ENCODE peak calls at places on chromosomes 12 and 14, in five cellular contexts. I is mammary epithelial cell; E is endothelial cell of umbilical vein; T is A673; V is effector memory CD4-positive, alpha-beta T cell. J is an unnamed sample. For H3K36me3, the result is how much of the 10 kb centered on the place peaks cover.

GRCh38 chr14:96083667-96084320 is 44.6 kb downstream of the C14orf132 start:
- DNase-seq in I (peak), E (no peak), T (no peak), V (no peak), J (no peak)

GRCh38 chr14:104253223-104253822 is 114.9 kb downstream of the KIF26A start:
- DNase-seq in I (no peak), E (no peak), T (no peak), V (no peak), J (no peak)

GRCh38 chr12:84741727-84742126 is 170.9 kb downstream of the SLC6A15 start:
- DNase-seq in I (no peak), E (no peak), T (no peak), V (no peak), J (no peak)

GRCh38 chr14:73888460-73888725 is 1.7 kb downstream of the ZNF410 start:
- DNase-seq in I (peak), E (peak), T (no peak), V (no peak), J (no peak)

GRCh38 chr12:82517027-82517426 is 158.7 kb downstream of the METTL25 start:
- DNase-seq in I (peak), E (no peak), T (peak), V (no peak), J (no peak)

GRCh38 chr14:20986811-20987210 is 3.0 kb upstream of the METTL17 start:
- DNase-seq in I (peak), E (peak), T (peak), V (no peak), J (no peak)

GRCh38 chr14:92460916-92461579 is 52.5 kb upstream of the RIN3 start:
- DNase-seq in I (no peak), E (peak), T (no peak), V (no peak), J (no peak)

GRCh38 chr14:85475113-85475512 is 54.8 kb upstream of the FLRT2 start:
- DNase-seq in I (no peak), E (peak), T (peak), V (no peak), J (no peak)

GRCh38 chr12:25959069-25959961 is 833 bp downstream of the RASSF8 start:
- DNase-seq in I (peak), E (peak), T (peak), V (no peak), J (no peak)

GRCh38 chr12:72346331-72346944 is 74.3 kb downstream of the TRHDE start:
- DNase-seq in I (peak), E (peak), T (peak), V (no peak), J (no peak)

GRCh38 chr12:52867636-52868035 is 18.8 kb upstream of the KRT78 start:
- DNase-seq in I (peak), E (peak), T (peak), V (no peak), J (peak)

GRCh38 chr14:73674986-73675385 is 30.2 kb downstream of the DNAL1 start:
- DNase-seq in I (no peak), E (no peak), T (no peak), V (no peak), J (no peak)

DNA sequence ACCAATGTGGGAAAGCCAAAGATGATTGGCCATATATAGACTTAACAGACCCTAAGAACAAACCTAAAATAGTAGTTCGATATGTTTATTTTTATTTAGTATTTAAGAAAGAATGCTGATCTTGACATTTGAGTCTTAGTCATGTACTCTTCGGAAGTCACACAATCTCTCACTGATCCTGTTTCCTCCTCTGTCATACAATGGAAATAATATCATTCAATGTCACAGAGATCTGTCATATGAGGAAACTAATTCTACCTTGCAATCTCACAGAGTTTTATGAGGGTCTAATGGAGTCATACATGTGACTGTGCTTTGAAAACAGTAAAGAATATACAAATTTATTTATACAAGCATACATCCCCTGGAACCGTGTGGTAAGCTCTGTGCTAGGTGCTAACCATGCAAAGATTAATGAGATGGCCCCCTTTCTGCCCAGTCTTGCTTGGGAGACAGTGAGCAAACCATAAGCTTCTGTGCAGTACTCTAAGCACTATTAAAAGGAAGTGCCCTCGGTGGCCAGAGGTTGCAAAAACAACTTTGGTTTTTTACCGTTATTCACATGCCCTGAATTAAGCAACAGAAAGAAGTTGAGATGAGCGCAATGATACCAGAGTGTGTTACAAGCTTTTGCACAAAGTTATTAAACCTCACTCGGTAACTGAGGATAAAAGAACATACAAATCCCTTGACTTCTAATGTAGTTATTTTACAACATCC is 1.7 kb upstream of the LIN7A start:
- DNase-seq in I (no peak), E (peak), T (peak), V (no peak), J (no peak)
- H3K27ac ChIP-seq in I (no peak), E (no peak), T (no peak), V (no peak), J (no peak)

GRCh38 chr14:102192840-102193502 is 53.3 kb downstream of the WDR20 start:
- DNase-seq in I (no peak), E (no peak), T (no peak), V (no peak), J (no peak)
- H3K4me3 ChIP-seq in I (no peak), E (no peak), T (no peak), V (no peak), J (no peak)

DNA sequence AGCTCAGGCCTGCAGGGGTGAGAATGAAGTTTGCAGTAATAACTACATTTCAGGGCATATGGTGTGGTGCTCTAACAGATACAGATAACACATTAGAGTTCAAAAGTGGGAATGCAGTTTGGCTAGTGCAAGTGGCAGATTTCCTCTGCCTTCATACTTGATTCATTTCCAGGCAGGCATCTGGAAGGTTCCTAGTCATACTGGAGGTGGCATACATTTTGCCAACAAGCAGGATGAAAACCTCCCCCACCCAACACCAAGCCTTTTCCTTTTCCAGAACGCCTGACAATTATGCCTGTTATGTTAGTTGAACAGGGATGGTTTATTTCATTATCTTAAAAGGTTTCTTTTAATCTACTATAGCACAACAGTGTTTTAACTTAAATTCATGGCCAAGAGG is 24.3 kb downstream of the VTI1B start:
- DNase-seq in I (no peak), E (no peak), T (no peak), V (no peak), J (no peak)
- H3K36me3 ChIP-seq in I (under half), E (under half), T (half or more), V (half or more), J (half or more)

DNA sequence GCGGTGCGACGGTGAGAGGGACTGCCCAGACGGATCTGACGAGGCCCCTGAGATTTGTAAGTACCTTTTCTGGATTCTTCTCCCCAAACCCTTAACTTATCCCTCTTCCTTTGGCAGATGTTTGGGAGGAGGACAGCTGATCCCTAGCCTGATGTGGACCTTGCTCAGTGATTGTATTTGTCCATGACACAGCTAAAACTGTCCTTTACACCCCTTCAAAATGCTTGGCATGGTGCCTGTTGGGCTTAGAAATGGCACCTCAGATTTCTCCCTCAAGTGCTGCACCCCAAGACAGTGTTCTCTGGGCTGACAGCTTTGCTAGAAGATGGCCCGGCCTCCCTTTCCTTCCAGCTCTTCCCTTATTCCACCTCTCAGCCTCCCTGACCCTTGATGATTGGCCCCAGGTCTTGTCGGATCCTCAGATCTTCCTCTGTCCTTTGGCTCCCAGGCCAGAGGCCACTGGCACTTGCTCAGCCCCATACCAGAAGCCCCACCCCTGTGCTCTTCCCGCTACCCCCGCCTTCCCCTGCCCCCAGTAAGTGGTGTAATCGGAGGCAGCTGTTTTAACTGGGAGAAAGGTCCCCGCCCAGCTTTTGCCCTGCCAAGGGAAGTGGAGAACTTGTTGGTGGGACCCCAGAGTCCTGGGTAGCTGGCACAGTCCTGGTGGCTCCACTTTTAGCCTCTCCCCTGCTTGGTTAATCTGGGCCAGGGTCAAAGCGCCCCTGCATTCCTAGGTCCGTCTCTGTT is 8.7 kb downstream of the LRP1-AS start:
- DNase-seq in I (no peak), E (no peak), T (no peak), V (no peak), J (no peak)
- H3K27ac ChIP-seq in I (no peak), E (no peak), T (no peak), V (no peak), J (no peak)